ENCODE peak calls at places on chromosomes 13 and 19, in eight cellular contexts. Q is effector CD4-positive, alpha-beta T cell; M is MCF 10A; B is bronchial epithelial cell; N is IMR-90; H is SW 1271; O is ureter; C is activated CD4-positive, alpha-beta T cell treated with anti-CD3 and anti-CD28 coated beads, Interleukin-2, amount 50 U/mL, for 4 hours. A is an unnamed sample.
A peak's percentile ranks its signal among the peaks of the same experiment; 100 is the strongest.

GRCh38 chr13:27578121-27579030 is 42.0 kb downstream of the LNX2 start:
- DNase-seq in B (peak; percentile 94), N (peak; percentile 61), O (no peak), Q (no peak), M (peak; percentile 53), H (no peak), C (no peak), A (peak; percentile 46)

GRCh38 chr13:48221301-48222190 is 11.5 kb upstream of the ITM2B start:
- DNase-seq in M (peak; percentile 23), Q (no peak), N (no peak), B (no peak), C (no peak), H (no peak), O (no peak), A (no peak)

GRCh38 chr13:92612892-92613291 is 613.7 kb upstream of the GPC6 start:
- DNase-seq in O (no peak), B (no peak), C (no peak), Q (no peak), H (no peak), N (no peak), M (no peak), A (no peak)

GRCh38 chr13:48251616-48252081 is 18.6 kb downstream of the ITM2B start:
- DNase-seq in O (no peak), N (peak; percentile 58), Q (no peak), M (no peak), H (no peak), B (no peak), C (no peak), A (no peak)

GRCh38 chr19:4016903-4017638 is 9.5 kb downstream of the PIAS4 start:
- DNase-seq in C (no peak), H (no peak), M (no peak), O (no peak), N (no peak), Q (no peak), B (no peak), A (no peak)

GRCh38 chr13:111296417-111296816 is 24.0 kb upstream of the TEX29 start:
- DNase-seq in H (no peak), N (no peak), M (no peak), C (no peak), Q (no peak), B (no peak), O (no peak), A (no peak)

GRCh38 chr13:67369895-67370660 is 139.9 kb upstream of the PCDH9 start:
- DNase-seq in N (peak; percentile 92), O (no peak), M (peak; percentile 73), C (no peak), B (peak; percentile 8), H (no peak), Q (no peak), A (peak; percentile 81)

GRCh38 chr13:99357920-99358319 is 50.7 kb upstream of the GPR183 start:
- DNase-seq in N (no peak), M (no peak), O (no peak), C (no peak), Q (no peak), H (no peak), B (no peak), A (no peak)

GRCh38 chr13:27170521-27171243 is 929 bp downstream of the USP12 start:
- DNase-seq in N (no peak), O (no peak), M (peak; percentile 38), H (peak; percentile 55), B (no peak), C (peak; percentile 21), Q (peak; percentile 24), A (peak; percentile 55)

GRCh38 chr13:58018020-58018419 is 386.5 kb downstream of the PCDH17 start:
- DNase-seq in C (no peak), Q (no peak), B (no peak), N (no peak), O (no peak), H (no peak), M (no peak), A (no peak)

A was measured in ELR.